ENCODE peak calls at places on chromosomes 3 and 15, in four cellular contexts. One of them, this sample, is unnamed. For H3K27me3, the result is how much of the 10 kb centered on the place peaks cover.

GRCh38 chr15:63232943-63233342 is 43.5 kb downstream of the RAB8B start:
- DNase-seq in endothelial cell of umbilical vein: no peak
- DNase-seq in AG04450: no peak
- DNase-seq in astrocyte: no peak
- DNase-seq in this sample: no peak

GRCh38 chr3:134327594-134327975 is 46.7 kb downstream of the AMOTL2 start:
- DNase-seq in endothelial cell of umbilical vein: peak
- DNase-seq in AG04450: no peak
- DNase-seq in astrocyte: peak
- DNase-seq in this sample: peak

GRCh38 chr3:47441796-47442551 is 33.8 kb downstream of the SCAP start:
- DNase-seq in endothelial cell of umbilical vein: no peak
- DNase-seq in AG04450: no peak
- DNase-seq in astrocyte: no peak
- DNase-seq in this sample: no peak

GRCh38 chr3:177553586-177553985 is 356.3 kb upstream of the TBL1XR1 start:
- DNase-seq in endothelial cell of umbilical vein: no peak
- DNase-seq in AG04450: no peak
- DNase-seq in astrocyte: no peak
- DNase-seq in this sample: no peak

GRCh38 chr15:57437564-57437963 is 61.3 kb downstream of the CGNL1 start:
- DNase-seq in endothelial cell of umbilical vein: no peak
- DNase-seq in AG04450: no peak
- DNase-seq in astrocyte: no peak
- DNase-seq in this sample: no peak

GRCh38 chr3:4395448-4395847 is 71.6 kb downstream of the SUMF1 start:
- DNase-seq in endothelial cell of umbilical vein: peak
- DNase-seq in AG04450: no peak
- DNase-seq in astrocyte: peak
- DNase-seq in this sample: no peak

GRCh38 chr15:63519041-63519440 is 14.6 kb downstream of the USP3 start:
- DNase-seq in endothelial cell of umbilical vein: peak
- DNase-seq in AG04450: no peak
- DNase-seq in astrocyte: no peak
- DNase-seq in this sample: no peak

GRCh38 chr3:55584716-55585368 is 97.7 kb upstream of the WNT5A start:
- DNase-seq in endothelial cell of umbilical vein: no peak
- DNase-seq in AG04450: no peak
- DNase-seq in astrocyte: no peak
- DNase-seq in this sample: no peak

GRCh38 chr3:49707113-49707480 is 12.4 kb downstream of the AMIGO3 start:
- DNase-seq in endothelial cell of umbilical vein: no peak
- DNase-seq in AG04450: no peak
- DNase-seq in astrocyte: peak
- DNase-seq in this sample: peak

GRCh38 chr3:25563601-25564000 is 101.1 kb downstream of the TOP2B start:
- DNase-seq in endothelial cell of umbilical vein: no peak
- DNase-seq in AG04450: no peak
- DNase-seq in astrocyte: peak
- DNase-seq in this sample: no peak
- H3K27me3 ChIP-seq in endothelial cell of umbilical vein: under half
- H3K27me3 ChIP-seq in AG04450: under half
- H3K27me3 ChIP-seq in astrocyte: under half
- H3K27me3 ChIP-seq in this sample: under half

DNA sequence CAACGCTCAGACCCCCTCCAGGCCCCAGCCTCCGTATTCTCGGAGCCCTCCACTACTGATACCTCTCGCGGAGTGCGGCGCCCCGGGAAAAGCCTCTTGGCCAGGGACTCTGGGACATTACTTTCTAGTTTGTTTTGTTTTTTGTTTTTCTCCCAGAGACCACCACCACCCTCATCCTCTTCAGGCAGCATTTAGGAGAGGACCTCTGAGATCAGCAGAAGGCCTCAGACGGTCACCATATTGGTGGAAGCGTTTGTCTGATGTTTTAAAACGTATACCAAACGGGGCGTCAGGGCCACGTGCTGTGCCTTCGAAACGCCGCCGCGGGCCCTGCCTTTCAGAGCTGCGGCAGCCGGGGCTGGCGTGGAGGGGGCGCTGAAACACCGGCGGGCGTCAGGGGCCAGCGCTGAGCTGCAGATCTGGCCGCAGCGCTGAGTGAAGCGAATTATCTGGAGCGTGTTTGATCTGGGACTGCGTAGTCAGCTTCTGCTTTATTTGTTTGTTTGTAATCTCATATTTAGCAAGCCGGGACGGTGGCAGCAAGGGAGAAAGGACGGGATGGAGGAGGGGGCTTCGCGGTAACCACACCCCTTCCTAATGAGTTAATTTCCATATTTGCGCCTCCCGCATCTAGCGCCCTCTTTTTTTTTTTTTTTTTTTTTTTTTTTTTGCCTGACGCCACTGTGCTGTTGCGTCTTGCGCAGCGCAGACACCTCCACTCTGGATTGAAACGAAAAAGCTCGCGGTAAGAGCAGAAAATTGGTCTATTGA is 14.8 kb downstream of the SOX2 start:
- DNase-seq in endothelial cell of umbilical vein: no peak
- DNase-seq in AG04450: no peak
- DNase-seq in astrocyte: peak
- DNase-seq in this sample: peak
- H3K4me3 ChIP-seq in endothelial cell of umbilical vein: no peak
- H3K4me3 ChIP-seq in AG04450: peak
- H3K4me3 ChIP-seq in astrocyte: peak
- H3K4me3 ChIP-seq in this sample: peak

DNA sequence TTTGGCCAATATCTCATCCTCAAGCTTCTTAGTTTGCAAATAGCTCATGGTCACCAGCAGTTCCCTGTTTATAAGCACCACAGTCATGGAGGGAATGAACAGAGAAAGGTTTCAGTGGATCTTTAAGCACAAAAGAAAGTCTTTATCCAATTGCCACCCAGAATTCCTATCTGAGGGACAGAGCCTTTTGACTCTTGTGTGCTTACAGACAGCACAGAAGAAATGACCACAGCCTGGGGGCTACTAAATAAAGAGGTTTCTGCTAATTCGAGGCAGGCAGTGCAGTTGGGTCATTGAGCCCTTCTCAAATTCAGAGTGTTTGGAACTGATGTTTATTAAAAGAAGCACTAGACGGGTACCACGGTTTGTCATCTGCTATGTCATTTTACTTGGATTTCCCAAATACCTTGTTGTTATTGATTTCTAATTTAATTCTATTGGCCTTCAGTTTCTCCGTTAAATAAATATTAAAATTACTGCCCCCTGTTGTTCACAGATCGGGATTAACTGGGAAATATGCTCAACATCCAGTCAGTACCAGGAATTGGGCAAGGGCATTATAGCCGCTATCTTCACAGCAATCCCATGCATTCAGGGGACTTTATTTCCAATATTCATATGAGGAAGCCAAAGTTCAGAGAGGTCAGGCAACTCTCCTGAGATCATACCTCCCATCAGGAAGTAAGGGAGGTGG is 3.6 kb downstream of the PRICKLE2 start:
- DNase-seq in endothelial cell of umbilical vein: peak
- DNase-seq in AG04450: no peak
- DNase-seq in astrocyte: no peak
- DNase-seq in this sample: no peak
- TF ChIP-seq CTCF in endothelial cell of umbilical vein: no peak
- TF ChIP-seq CTCF in AG04450: peak
- TF ChIP-seq CTCF in astrocyte: peak
- TF ChIP-seq CTCF in this sample: no peak

GRCh38 chr15:65406402-65407000 is 16.2 kb downstream of the IGDCC4 start:
- DNase-seq in endothelial cell of umbilical vein: no peak
- DNase-seq in AG04450: no peak
- DNase-seq in astrocyte: no peak
- DNase-seq in this sample: no peak
- H3K27me3 ChIP-seq in endothelial cell of umbilical vein: under half
- H3K27me3 ChIP-seq in AG04450: under half
- H3K27me3 ChIP-seq in astrocyte: under half
- H3K27me3 ChIP-seq in this sample: under half

DNA sequence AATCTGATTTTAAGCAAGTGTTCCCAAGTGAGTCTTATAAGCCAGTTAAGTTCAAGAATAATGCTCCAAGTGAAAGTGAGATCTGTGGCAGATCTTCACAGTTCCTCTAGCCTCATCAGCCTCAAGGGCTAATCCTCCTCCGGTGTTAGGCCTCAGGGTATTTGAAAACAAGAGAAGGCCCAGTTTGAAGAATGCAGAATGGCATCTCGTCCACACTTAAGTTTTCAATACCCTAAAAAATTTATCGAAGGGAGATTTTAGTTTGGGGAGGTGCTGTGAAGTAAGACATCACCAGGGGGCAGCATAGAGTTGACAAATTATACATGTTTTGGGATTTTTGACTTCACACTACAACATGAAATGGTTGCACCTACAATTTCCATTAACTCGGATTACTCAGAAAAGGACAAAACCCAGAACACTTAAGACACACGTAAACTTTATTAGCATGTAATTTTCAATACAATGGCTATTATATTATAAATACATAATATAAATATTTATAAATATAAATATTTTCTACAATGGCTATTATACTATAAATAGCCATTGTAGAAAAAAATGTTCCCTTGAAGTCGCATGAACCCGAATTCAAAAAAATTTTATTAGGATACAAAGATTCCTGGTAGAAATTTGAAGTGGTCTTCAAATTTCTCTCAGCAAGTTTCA is 2.3 kb upstream of the TMEM266 start:
- DNase-seq in endothelial cell of umbilical vein: peak
- DNase-seq in AG04450: no peak
- DNase-seq in astrocyte: no peak
- DNase-seq in this sample: peak
- H3K4me3 ChIP-seq in endothelial cell of umbilical vein: no peak
- H3K4me3 ChIP-seq in AG04450: no peak
- H3K4me3 ChIP-seq in astrocyte: no peak
- H3K4me3 ChIP-seq in this sample: peak

This sample was measured in bronchial epithelial cell.